ENCODE peak calls at places on chromosomes 3 and 15, in nine cellular contexts. One of them, this sample, is unnamed. For H3K4me1, the result is how much of the 10 kb centered on the place peaks cover.

GRCh38 chr3:137163241-137163916 is 205.6 kb downstream of the IL20RB start:
- DNase-seq in GM12878: no peak
- DNase-seq in neuronal stem cell: peak
- DNase-seq in colonic mucosa: no peak
- DNase-seq in fibroblast of lung: no peak
- DNase-seq in IMR-90: no peak
- DNase-seq in neural progenitor cell: peak
- DNase-seq in SK-N-SH: peak
- DNase-seq in mesendoderm: peak
- DNase-seq in this sample: no peak

GRCh38 chr3:128970741-128971048 is 23.2 kb downstream of the CFAP92 start:
- DNase-seq in fibroblast of lung: no peak
- DNase-seq in neural progenitor cell: no peak
- DNase-seq in GM12878: no peak
- DNase-seq in neuronal stem cell: no peak
- DNase-seq in SK-N-SH: no peak
- DNase-seq in IMR-90: no peak
- DNase-seq in colonic mucosa: no peak
- DNase-seq in mesendoderm: no peak
- DNase-seq in this sample: no peak

GRCh38 chr15:68658151-68658550 is 79.4 kb downstream of the CORO2B start:
- DNase-seq in mesendoderm: no peak
- DNase-seq in neural progenitor cell: no peak
- DNase-seq in fibroblast of lung: no peak
- DNase-seq in SK-N-SH: no peak
- DNase-seq in GM12878: no peak
- DNase-seq in neuronal stem cell: no peak
- DNase-seq in IMR-90: no peak
- DNase-seq in colonic mucosa: no peak
- DNase-seq in this sample: no peak

GRCh38 chr3:29683306-29683993 is 402.6 kb downstream of the RBMS3 start:
- DNase-seq in neural progenitor cell: no peak
- DNase-seq in GM12878: peak
- DNase-seq in IMR-90: peak
- DNase-seq in fibroblast of lung: peak
- DNase-seq in SK-N-SH: no peak
- DNase-seq in mesendoderm: peak
- DNase-seq in neuronal stem cell: no peak
- DNase-seq in colonic mucosa: no peak
- DNase-seq in this sample: peak

GRCh38 chr3:17941766-17942165 is 199.3 kb upstream of the TBC1D5 start:
- DNase-seq in SK-N-SH: no peak
- DNase-seq in neuronal stem cell: no peak
- DNase-seq in fibroblast of lung: no peak
- DNase-seq in IMR-90: no peak
- DNase-seq in colonic mucosa: no peak
- DNase-seq in mesendoderm: no peak
- DNase-seq in neural progenitor cell: no peak
- DNase-seq in GM12878: no peak
- DNase-seq in this sample: no peak

GRCh38 chr15:66588971-66589370 is 23.2 kb upstream of the LCTL start:
- DNase-seq in colonic mucosa: peak
- DNase-seq in IMR-90: no peak
- DNase-seq in GM12878: no peak
- DNase-seq in fibroblast of lung: no peak
- DNase-seq in neuronal stem cell: no peak
- DNase-seq in neural progenitor cell: no peak
- DNase-seq in mesendoderm: peak
- DNase-seq in SK-N-SH: no peak
- DNase-seq in this sample: no peak

GRCh38 chr3:183537295-183537730 is 18.2 kb downstream of the KLHL6 start:
- DNase-seq in colonic mucosa: no peak
- DNase-seq in mesendoderm: no peak
- DNase-seq in neuronal stem cell: no peak
- DNase-seq in fibroblast of lung: no peak
- DNase-seq in IMR-90: peak
- DNase-seq in SK-N-SH: no peak
- DNase-seq in GM12878: no peak
- DNase-seq in neural progenitor cell: no peak
- DNase-seq in this sample: peak

GRCh38 chr15:56741541-56741940 is 8.2 kb upstream of the ZNF280D start:
- DNase-seq in neural progenitor cell: no peak
- DNase-seq in mesendoderm: no peak
- DNase-seq in SK-N-SH: no peak
- DNase-seq in fibroblast of lung: no peak
- DNase-seq in colonic mucosa: no peak
- DNase-seq in GM12878: no peak
- DNase-seq in IMR-90: no peak
- DNase-seq in neuronal stem cell: no peak
- DNase-seq in this sample: no peak

GRCh38 chr3:157445897-157446296 is 9.2 kb downstream of the PTX3 start:
- DNase-seq in colonic mucosa: no peak
- DNase-seq in SK-N-SH: no peak
- DNase-seq in IMR-90: peak
- DNase-seq in neuronal stem cell: no peak
- DNase-seq in mesendoderm: no peak
- DNase-seq in neural progenitor cell: no peak
- DNase-seq in GM12878: no peak
- DNase-seq in fibroblast of lung: peak
- DNase-seq in this sample: peak

GRCh38 chr3:169148448-169149348 is 514.8 kb downstream of the MECOM start:
- DNase-seq in mesendoderm: peak
- DNase-seq in IMR-90: no peak
- DNase-seq in GM12878: no peak
- DNase-seq in neuronal stem cell: no peak
- DNase-seq in fibroblast of lung: no peak
- DNase-seq in colonic mucosa: no peak
- DNase-seq in neural progenitor cell: peak
- DNase-seq in SK-N-SH: peak
- DNase-seq in this sample: peak
- H3K9ac ChIP-seq in mesendoderm: peak
- H3K9ac ChIP-seq in IMR-90: peak
- H3K9ac ChIP-seq in GM12878: no peak
- H3K9ac ChIP-seq in neuronal stem cell: no peak
- H3K9ac ChIP-seq in fibroblast of lung: no peak
- H3K9ac ChIP-seq in colonic mucosa: peak
- H3K9ac ChIP-seq in neural progenitor cell: no peak
- H3K9ac ChIP-seq in SK-N-SH: no peak
- H3K9ac ChIP-seq in this sample: peak

GRCh38 chr3:48436477-48436787 is 3.5 kb downstream of the CCDC51 start:
- DNase-seq in neural progenitor cell: no peak
- DNase-seq in neuronal stem cell: no peak
- DNase-seq in IMR-90: no peak
- DNase-seq in mesendoderm: no peak
- DNase-seq in fibroblast of lung: no peak
- DNase-seq in SK-N-SH: no peak
- DNase-seq in GM12878: no peak
- DNase-seq in colonic mucosa: no peak
- DNase-seq in this sample: no peak

GRCh38 chr3:48435223-48435595 is 4.7 kb downstream of the CCDC51 start:
- DNase-seq in colonic mucosa: no peak
- DNase-seq in neural progenitor cell: no peak
- DNase-seq in mesendoderm: no peak
- DNase-seq in GM12878: no peak
- DNase-seq in fibroblast of lung: no peak
- DNase-seq in SK-N-SH: no peak
- DNase-seq in neuronal stem cell: no peak
- DNase-seq in IMR-90: no peak
- DNase-seq in this sample: no peak

GRCh38 chr3:48434591-48435222 is 4.8 kb upstream of the PLXNB1 start:
- DNase-seq in SK-N-SH: no peak
- DNase-seq in fibroblast of lung: no peak
- DNase-seq in GM12878: no peak
- DNase-seq in IMR-90: no peak
- DNase-seq in neural progenitor cell: no peak
- DNase-seq in mesendoderm: no peak
- DNase-seq in neuronal stem cell: no peak
- DNase-seq in colonic mucosa: peak
- DNase-seq in this sample: no peak

GRCh38 chr3:48436855-48437254 is 3.1 kb downstream of the CCDC51 start:
- DNase-seq in neural progenitor cell: no peak
- DNase-seq in neuronal stem cell: no peak
- DNase-seq in colonic mucosa: no peak
- DNase-seq in mesendoderm: no peak
- DNase-seq in IMR-90: no peak
- DNase-seq in SK-N-SH: no peak
- DNase-seq in fibroblast of lung: no peak
- DNase-seq in GM12878: no peak
- DNase-seq in this sample: no peak

DNA sequence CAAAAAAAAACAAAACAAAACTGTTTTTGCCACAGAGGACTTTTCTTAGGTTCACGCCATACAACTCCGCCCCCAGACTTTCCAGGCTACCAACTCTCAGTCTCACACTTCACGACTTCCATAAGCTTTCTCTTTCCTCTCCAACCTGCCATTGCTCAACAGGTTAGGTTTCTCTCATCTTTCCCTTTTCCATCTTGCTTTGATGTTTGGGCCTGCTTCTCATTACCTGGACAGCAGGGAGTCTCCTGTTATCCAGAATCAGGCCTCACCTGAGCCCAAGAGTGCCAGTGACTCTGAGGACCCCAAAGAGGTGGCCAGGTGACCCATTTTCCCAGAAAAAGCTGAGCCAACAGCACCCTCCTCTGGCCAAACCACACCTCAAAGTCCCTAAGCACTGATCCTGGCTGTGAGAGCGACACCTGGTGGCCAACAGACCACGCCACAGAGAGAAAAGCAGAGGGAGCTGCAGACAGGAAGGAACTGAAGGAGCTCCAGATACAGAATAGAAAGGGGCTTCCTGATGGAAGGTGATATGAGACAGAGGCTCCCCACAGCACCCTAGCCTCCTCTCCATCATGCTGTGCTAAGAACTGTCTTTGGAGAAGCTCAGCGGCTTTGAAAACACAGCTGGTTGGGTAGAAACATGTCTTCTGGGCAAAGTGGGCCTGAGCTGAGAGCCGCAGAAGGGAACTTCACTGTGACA is 4.0 kb downstream of the CCDC51 start:
- DNase-seq in GM12878: peak
- DNase-seq in neural progenitor cell: peak
- DNase-seq in IMR-90: peak
- DNase-seq in SK-N-SH: peak
- DNase-seq in colonic mucosa: peak
- DNase-seq in mesendoderm: peak
- DNase-seq in fibroblast of lung: peak
- DNase-seq in neuronal stem cell: peak
- DNase-seq in this sample: peak
- H3K4me1 ChIP-seq in GM12878: under half
- H3K4me1 ChIP-seq in neural progenitor cell: under half
- H3K4me1 ChIP-seq in IMR-90: under half
- H3K4me1 ChIP-seq in SK-N-SH: under half
- H3K4me1 ChIP-seq in colonic mucosa: under half
- H3K4me1 ChIP-seq in mesendoderm: under half
- H3K4me1 ChIP-seq in fibroblast of lung: under half
- H3K4me1 ChIP-seq in neuronal stem cell: under half
- H3K4me1 ChIP-seq in this sample: under half

GRCh38 chr3:62604746-62605351 is 231.5 kb upstream of the FEZF2 start:
- DNase-seq in colonic mucosa: no peak
- DNase-seq in neural progenitor cell: no peak
- DNase-seq in mesendoderm: no peak
- DNase-seq in SK-N-SH: no peak
- DNase-seq in IMR-90: no peak
- DNase-seq in fibroblast of lung: peak
- DNase-seq in neuronal stem cell: no peak
- DNase-seq in GM12878: no peak
- DNase-seq in this sample: no peak
- H3K9ac ChIP-seq in colonic mucosa: no peak
- H3K9ac ChIP-seq in neural progenitor cell: no peak
- H3K9ac ChIP-seq in mesendoderm: no peak
- H3K9ac ChIP-seq in SK-N-SH: no peak
- H3K9ac ChIP-seq in IMR-90: no peak
- H3K9ac ChIP-seq in fibroblast of lung: no peak
- H3K9ac ChIP-seq in neuronal stem cell: no peak
- H3K9ac ChIP-seq in GM12878: no peak
- H3K9ac ChIP-seq in this sample: no peak

GRCh38 chr15:72774696-72775383 is 8.7 kb downstream of the ADPGK start:
- DNase-seq in colonic mucosa: no peak
- DNase-seq in neuronal stem cell: no peak
- DNase-seq in GM12878: no peak
- DNase-seq in SK-N-SH: no peak
- DNase-seq in fibroblast of lung: no peak
- DNase-seq in neural progenitor cell: no peak
- DNase-seq in IMR-90: no peak
- DNase-seq in mesendoderm: no peak
- DNase-seq in this sample: no peak

GRCh38 chr15:72782274-72782992 is 1.1 kb downstream of the ADPGK start:
- DNase-seq in colonic mucosa: no peak
- DNase-seq in IMR-90: no peak
- DNase-seq in SK-N-SH: no peak
- DNase-seq in neural progenitor cell: no peak
- DNase-seq in mesendoderm: no peak
- DNase-seq in fibroblast of lung: no peak
- DNase-seq in GM12878: no peak
- DNase-seq in neuronal stem cell: no peak
- DNase-seq in this sample: peak

GRCh38 chr15:72781621-72782020 is 1.9 kb downstream of the ADPGK start:
- DNase-seq in fibroblast of lung: no peak
- DNase-seq in colonic mucosa: no peak
- DNase-seq in mesendoderm: no peak
- DNase-seq in IMR-90: no peak
- DNase-seq in SK-N-SH: no peak
- DNase-seq in neural progenitor cell: no peak
- DNase-seq in GM12878: no peak
- DNase-seq in neuronal stem cell: no peak
- DNase-seq in this sample: no peak

GRCh38 chr15:72782993-72783562 is 480 bp downstream of the ADPGK start:
- DNase-seq in neuronal stem cell: no peak
- DNase-seq in mesendoderm: peak
- DNase-seq in SK-N-SH: no peak
- DNase-seq in colonic mucosa: peak
- DNase-seq in neural progenitor cell: no peak
- DNase-seq in fibroblast of lung: peak
- DNase-seq in IMR-90: peak
- DNase-seq in GM12878: peak
- DNase-seq in this sample: peak

DNA sequence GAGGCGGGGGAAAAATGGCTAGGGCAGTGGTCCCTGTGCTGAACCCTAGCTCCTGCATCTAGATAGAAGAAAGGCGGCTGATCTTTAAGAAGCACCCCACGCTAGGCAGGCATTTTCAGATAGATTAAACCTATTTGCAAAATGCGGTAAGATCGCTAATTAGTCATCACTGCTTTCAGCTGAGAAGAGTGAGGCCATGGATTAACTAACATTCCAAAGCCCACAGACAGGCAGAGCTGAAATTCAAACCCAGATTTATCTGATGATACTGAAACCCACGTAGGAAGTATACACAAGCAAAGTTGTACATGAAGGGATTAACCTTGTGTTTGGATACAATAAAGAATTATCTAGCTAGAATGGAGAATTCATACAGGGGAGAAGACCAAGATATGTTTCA is 4.8 kb downstream of the ADPGK start:
- DNase-seq in GM12878: no peak
- DNase-seq in fibroblast of lung: no peak
- DNase-seq in colonic mucosa: no peak
- DNase-seq in neural progenitor cell: no peak
- DNase-seq in SK-N-SH: no peak
- DNase-seq in neuronal stem cell: no peak
- DNase-seq in mesendoderm: no peak
- DNase-seq in IMR-90: peak
- DNase-seq in this sample: no peak
- H3K4me1 ChIP-seq in GM12878: under half
- H3K4me1 ChIP-seq in fibroblast of lung: under half
- H3K4me1 ChIP-seq in colonic mucosa: under half
- H3K4me1 ChIP-seq in neural progenitor cell: under half
- H3K4me1 ChIP-seq in SK-N-SH: under half
- H3K4me1 ChIP-seq in neuronal stem cell: under half
- H3K4me1 ChIP-seq in mesendoderm: under half
- H3K4me1 ChIP-seq in IMR-90: under half
- H3K4me1 ChIP-seq in this sample: under half

GRCh38 chr3:9214185-9214584 is 35.3 kb downstream of the SRGAP3 start:
- DNase-seq in IMR-90: no peak
- DNase-seq in neural progenitor cell: no peak
- DNase-seq in fibroblast of lung: no peak
- DNase-seq in mesendoderm: no peak
- DNase-seq in GM12878: no peak
- DNase-seq in colonic mucosa: no peak
- DNase-seq in neuronal stem cell: no peak
- DNase-seq in SK-N-SH: no peak
- DNase-seq in this sample: no peak
- H3K9ac ChIP-seq in IMR-90: no peak
- H3K9ac ChIP-seq in neural progenitor cell: no peak
- H3K9ac ChIP-seq in fibroblast of lung: no peak
- H3K9ac ChIP-seq in mesendoderm: no peak
- H3K9ac ChIP-seq in GM12878: no peak
- H3K9ac ChIP-seq in colonic mucosa: no peak
- H3K9ac ChIP-seq in neuronal stem cell: no peak
- H3K9ac ChIP-seq in SK-N-SH: no peak
- H3K9ac ChIP-seq in this sample: no peak

This sample was measured in adipocyte.